ENCODE peak calls at places on chromosomes 4 and X, in ten cellular contexts. Q is T47D; J is hepatocyte; F is dorsolateral prefrontal cortex; R is SK-N-DZ; N is NCI-H2081; L is posterior cingulate gyrus; Z is activated CD8-positive, alpha-beta T cell treated with anti-CD3 and anti-CD28 coated beads for 36 hours; T is lower lobe of right lung; H is anterior cingulate cortex. X is an unnamed sample.

GRCh38 chr4:83552924-83553323 is 17.0 kb downstream of the GPAT3 start:
- DNase-seq in Q (no peak), J (no peak), F (no peak), R (no peak), N (no peak), L (no peak), Z (peak), T (no peak), H (no peak), X (no peak)

GRCh38 chr4:74537459-74537858 is 92.5 kb downstream of the AREG start:
- DNase-seq in Q (no peak), J (no peak), F (no peak), R (no peak), N (no peak), L (no peak), Z (no peak), T (no peak), H (no peak), X (no peak)

GRCh38 chr4:75158451-75158850 is 225.5 kb downstream of the PARM1 start:
- DNase-seq in Q (no peak), J (no peak), F (no peak), R (no peak), N (no peak), L (no peak), Z (no peak), T (no peak), H (no peak), X (no peak)

GRCh38 chrX:9911479-9911878 is 55.7 kb upstream of the CLDN34 start:
- DNase-seq in Q (peak), J (no peak), F (no peak), R (no peak), N (no peak), L (no peak), Z (no peak), T (no peak), H (no peak), X (no peak)

GRCh38 chr4:114945616-114946015 is 167.8 kb downstream of the NDST4 start:
- DNase-seq in Q (no peak), J (no peak), F (no peak), R (no peak), N (no peak), L (no peak), Z (no peak), T (no peak), H (no peak), X (no peak)

GRCh38 chrX:105738162-105738561 is 84.2 kb upstream of the NRK start:
- DNase-seq in Q (no peak), J (no peak), F (no peak), R (no peak), N (no peak), L (no peak), Z (no peak), T (no peak), H (no peak), X (no peak)

GRCh38 chrX:87900320-87900908 is 382.8 kb downstream of the KLHL4 start:
- DNase-seq in Q (no peak), J (no peak), F (no peak), R (no peak), N (no peak), L (no peak), Z (peak), T (no peak), H (no peak), X (no peak)

GRCh38 chrX:74535633-74536141 is 78.7 kb downstream of the RLIM start:
- DNase-seq in Q (peak), J (peak), F (peak), R (no peak), N (no peak), L (no peak), Z (peak), T (peak), H (peak), X (no peak)

GRCh38 chr4:136121431-136121830 is 1410.9 kb downstream of the PCDH18 start:
- DNase-seq in Q (no peak), J (no peak), F (no peak), R (no peak), N (no peak), L (no peak), Z (no peak), T (no peak), H (no peak), X (no peak)

GRCh38 chr4:82745173-82745842 is 53.3 kb downstream of the SCD5 start:
- DNase-seq in Q (no peak), J (no peak), F (no peak), R (no peak), N (no peak), L (no peak), Z (no peak), T (no peak), H (no peak), X (no peak)

GRCh38 chr4:101953949-101954348 is 163.4 kb downstream of the BANK1 start:
- DNase-seq in Q (no peak), J (peak), F (no peak), R (peak), N (no peak), L (no peak), Z (no peak), T (no peak), H (no peak), X (peak)

X was measured in iPS DF 6.9.